ENCODE peak calls at places on chromosomes 2 and 18, in seven cellular contexts. R is endodermal cell; U is stimulated activated CD4-positive, alpha-beta T cell treated with anti-CD3 and anti-CD28 coated beads, TNF-alpha, amount 100 ng/mL, for 1 hour; E is naive B cell; L is T follicular helper cell; B is HTR-8/SVneo; H is stromal cell of bone marrow. J is an unnamed sample.

GRCh38 chr2:224182498-224182897 is 143.4 kb upstream of the SERPINE2 start:
- DNase-seq in R (no peak), U (no peak), E (no peak), L (no peak), B (no peak), H (no peak), J (no peak)

GRCh38 chr2:219871396-219871795 is 244.0 kb downstream of the SLC4A3 start:
- DNase-seq in R (no peak), U (no peak), E (no peak), L (no peak), B (no peak), H (no peak), J (no peak)

GRCh38 chr2:239584986-239585385 is 184.2 kb upstream of the HDAC4 start:
- DNase-seq in R (no peak), U (no peak), E (no peak), L (no peak), B (no peak), H (no peak), J (no peak)

GRCh38 chr2:51919395-51919794 is 887.5 kb upstream of the NRXN1 start:
- DNase-seq in R (no peak), U (no peak), E (no peak), L (no peak), B (peak), H (peak), J (no peak)

GRCh38 chr2:45466045-45466444 is 145.0 kb downstream of the SRBD1 start:
- DNase-seq in R (peak), U (no peak), E (no peak), L (no peak), B (no peak), H (no peak), J (no peak)

GRCh38 chr2:95314964-95315611 is 17.9 kb downstream of the KCNIP3 start:
- DNase-seq in R (peak), U (no peak), E (no peak), L (no peak), B (peak), H (no peak), J (no peak)

GRCh38 chr18:9755603-9756002 is 47.5 kb downstream of the RAB31 start:
- DNase-seq in R (peak), U (no peak), E (no peak), L (no peak), B (no peak), H (no peak), J (no peak)

GRCh38 chr2:120842456-120843439 is 107.1 kb downstream of the GLI2 start:
- DNase-seq in R (no peak), U (no peak), E (no peak), L (no peak), B (no peak), H (no peak), J (no peak)

GRCh38 chr2:8304821-8305766 is 376.8 kb upstream of the ID2 start:
- DNase-seq in R (peak), U (no peak), E (no peak), L (no peak), B (no peak), H (no peak), J (no peak)

GRCh38 chr2:200756618-200757321 is 54.9 kb upstream of the BZW1 start:
- DNase-seq in R (no peak), U (no peak), E (no peak), L (no peak), B (peak), H (peak), J (no peak)

GRCh38 chr2:187372213-187372612 is 75.8 kb downstream of the CALCRL start:
- DNase-seq in R (no peak), U (no peak), E (no peak), L (no peak), B (no peak), H (peak), J (no peak)

GRCh38 chr2:239688840-239689239 is 288.0 kb upstream of the HDAC4 start:
- DNase-seq in R (peak), U (no peak), E (no peak), L (no peak), B (no peak), H (no peak), J (no peak)

GRCh38 chr2:26612522-26613240 is 28.5 kb downstream of the CIB4 start:
- DNase-seq in R (no peak), U (no peak), E (no peak), L (no peak), B (no peak), H (no peak), J (no peak)

GRCh38 chr2:219252084-219252483 is 959 bp upstream of the TUBA4B start:
- DNase-seq in R (no peak), U (no peak), E (no peak), L (no peak), B (no peak), H (no peak), J (no peak)

GRCh38 chr18:34918856-34919255 is 122.4 kb upstream of the MAPRE2 start:
- DNase-seq in R (no peak), U (no peak), E (no peak), L (no peak), B (no peak), H (no peak), J (no peak)

GRCh38 chr18:56869189-56869777 is 218.1 kb downstream of the WDR7 start:
- DNase-seq in R (peak), U (no peak), E (peak), L (no peak), B (peak), H (peak), J (no peak)

GRCh38 chr2:134177351-134177931 is 76.4 kb upstream of the MGAT5 start:
- DNase-seq in R (no peak), U (no peak), E (no peak), L (no peak), B (peak), H (no peak), J (no peak)